ENCODE peak calls at places on chromosomes 7 and 10, in seven cellular contexts. One of them, this sample, is unnamed.
A peak's percentile ranks its signal among the peaks of the same experiment; 100 is the strongest.

GRCh38 chr10:70958396-70958795 is 70.0 kb upstream of the PCBD1 start:
- DNase-seq in A549: no peak
- DNase-seq in endodermal cell: no peak
- DNase-seq in heart right ventricle: no peak
- DNase-seq in heart left ventricle: no peak
- DNase-seq in right lobe of liver: no peak
- DNase-seq in OCI-LY7: no peak
- DNase-seq in this sample: no peak

GRCh38 chr7:1946025-1946424 is 275.9 kb downstream of the ELFN1 start:
- DNase-seq in A549: no peak
- DNase-seq in endodermal cell: no peak
- DNase-seq in heart right ventricle: no peak
- DNase-seq in heart left ventricle: no peak
- DNase-seq in right lobe of liver: no peak
- DNase-seq in OCI-LY7: no peak
- DNase-seq in this sample: no peak

GRCh38 chr10:124763267-124763666 is 19.1 kb upstream of the FAM53B start:
- DNase-seq in A549: no peak
- DNase-seq in endodermal cell: no peak
- DNase-seq in heart right ventricle: no peak
- DNase-seq in heart left ventricle: no peak
- DNase-seq in right lobe of liver: no peak
- DNase-seq in OCI-LY7: no peak
- DNase-seq in this sample: no peak

GRCh38 chr7:17948503-17949238 is 8.4 kb upstream of the SNX13 start:
- DNase-seq in A549: no peak
- DNase-seq in endodermal cell: no peak
- DNase-seq in heart right ventricle: no peak
- DNase-seq in heart left ventricle: no peak
- DNase-seq in right lobe of liver: no peak
- DNase-seq in OCI-LY7: no peak
- DNase-seq in this sample: no peak

GRCh38 chr10:18079665-18080295 is 60.4 kb upstream of the CACNB2 start:
- DNase-seq in A549: no peak
- DNase-seq in endodermal cell: no peak
- DNase-seq in heart right ventricle: no peak
- DNase-seq in heart left ventricle: no peak
- DNase-seq in right lobe of liver: no peak
- DNase-seq in OCI-LY7: no peak
- DNase-seq in this sample: no peak

GRCh38 chr7:74674166-74674565 is 16.6 kb downstream of the GTF2I start:
- DNase-seq in A549: no peak
- DNase-seq in endodermal cell: no peak
- DNase-seq in heart right ventricle: no peak
- DNase-seq in heart left ventricle: no peak
- DNase-seq in right lobe of liver: no peak
- DNase-seq in OCI-LY7: no peak
- DNase-seq in this sample: no peak

GRCh38 chr7:25720427-25720826 is 431.6 kb upstream of the NFE2L3 start:
- DNase-seq in A549: peak; percentile 17
- DNase-seq in endodermal cell: no peak
- DNase-seq in heart right ventricle: no peak
- DNase-seq in heart left ventricle: no peak
- DNase-seq in right lobe of liver: no peak
- DNase-seq in OCI-LY7: peak; percentile 14
- DNase-seq in this sample: peak; percentile 3

GRCh38 chr7:80047032-80047431 is 87.6 kb upstream of the GNAI1 start:
- DNase-seq in A549: no peak
- DNase-seq in endodermal cell: no peak
- DNase-seq in heart right ventricle: no peak
- DNase-seq in heart left ventricle: no peak
- DNase-seq in right lobe of liver: no peak
- DNase-seq in OCI-LY7: no peak
- DNase-seq in this sample: no peak

GRCh38 chr10:24132741-24133140 is 76.2 kb upstream of the KIAA1217 start:
- DNase-seq in A549: no peak
- DNase-seq in endodermal cell: no peak
- DNase-seq in heart right ventricle: no peak
- DNase-seq in heart left ventricle: no peak
- DNase-seq in right lobe of liver: no peak
- DNase-seq in OCI-LY7: no peak
- DNase-seq in this sample: no peak

GRCh38 chr7:33711231-33712019 is 193.9 kb upstream of the BMPER start:
- DNase-seq in A549: no peak
- DNase-seq in endodermal cell: peak; percentile 80
- DNase-seq in heart right ventricle: no peak
- DNase-seq in heart left ventricle: no peak
- DNase-seq in right lobe of liver: peak; percentile 57
- DNase-seq in OCI-LY7: no peak
- DNase-seq in this sample: no peak

GRCh38 chr10:26706206-26706605 is 8.7 kb downstream of the PDSS1 start:
- DNase-seq in A549: no peak
- DNase-seq in endodermal cell: no peak
- DNase-seq in heart right ventricle: no peak
- DNase-seq in heart left ventricle: no peak
- DNase-seq in right lobe of liver: no peak
- DNase-seq in OCI-LY7: no peak
- DNase-seq in this sample: no peak

GRCh38 chr10:79905322-79906314 is 43.3 kb downstream of the SFTPD start:
- DNase-seq in A549: no peak
- DNase-seq in endodermal cell: no peak
- DNase-seq in heart right ventricle: no peak
- DNase-seq in heart left ventricle: no peak
- DNase-seq in right lobe of liver: no peak
- DNase-seq in OCI-LY7: no peak
- DNase-seq in this sample: no peak

GRCh38 chr10:88122571-88122970 is 259.1 kb downstream of the PTEN start:
- DNase-seq in A549: no peak
- DNase-seq in endodermal cell: no peak
- DNase-seq in heart right ventricle: no peak
- DNase-seq in heart left ventricle: no peak
- DNase-seq in right lobe of liver: no peak
- DNase-seq in OCI-LY7: peak; percentile 72
- DNase-seq in this sample: no peak

GRCh38 chr10:1472605-1473004 is 264.7 kb downstream of the ADARB2 start:
- DNase-seq in A549: no peak
- DNase-seq in endodermal cell: no peak
- DNase-seq in heart right ventricle: no peak
- DNase-seq in heart left ventricle: no peak
- DNase-seq in right lobe of liver: no peak
- DNase-seq in OCI-LY7: no peak
- DNase-seq in this sample: no peak

GRCh38 chr10:50544857-50545429 is 78.8 kb downstream of the SGMS1 start:
- DNase-seq in A549: no peak
- DNase-seq in endodermal cell: no peak
- DNase-seq in heart right ventricle: no peak
- DNase-seq in heart left ventricle: no peak
- DNase-seq in right lobe of liver: no peak
- DNase-seq in OCI-LY7: no peak
- DNase-seq in this sample: no peak

GRCh38 chr7:125020801-125021200 is 91.2 kb upstream of the POT1 start:
- DNase-seq in A549: no peak
- DNase-seq in endodermal cell: no peak
- DNase-seq in heart right ventricle: no peak
- DNase-seq in heart left ventricle: no peak
- DNase-seq in right lobe of liver: no peak
- DNase-seq in OCI-LY7: no peak
- DNase-seq in this sample: no peak

GRCh38 chr7:360454-361100 is 70.6 kb downstream of the FOXL3 start:
- DNase-seq in A549: no peak
- DNase-seq in endodermal cell: no peak
- DNase-seq in heart right ventricle: no peak
- DNase-seq in heart left ventricle: no peak
- DNase-seq in right lobe of liver: no peak
- DNase-seq in OCI-LY7: no peak
- DNase-seq in this sample: no peak

GRCh38 chr7:2800923-2801682 is 43.0 kb downstream of the GNA12 start:
- DNase-seq in A549: no peak
- DNase-seq in endodermal cell: no peak
- DNase-seq in heart right ventricle: peak; percentile 73
- DNase-seq in heart left ventricle: peak; percentile 63
- DNase-seq in right lobe of liver: peak; percentile 38
- DNase-seq in OCI-LY7: no peak
- DNase-seq in this sample: peak; percentile 33

GRCh38 chr10:124875596-124875995 is 66.3 kb upstream of the ZRANB1 start:
- DNase-seq in A549: no peak
- DNase-seq in endodermal cell: peak; percentile 55
- DNase-seq in heart right ventricle: no peak
- DNase-seq in heart left ventricle: no peak
- DNase-seq in right lobe of liver: peak; percentile 28
- DNase-seq in OCI-LY7: no peak
- DNase-seq in this sample: no peak

GRCh38 chr10:43312612-43313011 is 45.7 kb upstream of the RASGEF1A start:
- DNase-seq in A549: no peak
- DNase-seq in endodermal cell: no peak
- DNase-seq in heart right ventricle: no peak
- DNase-seq in heart left ventricle: no peak
- DNase-seq in right lobe of liver: no peak
- DNase-seq in OCI-LY7: no peak
- DNase-seq in this sample: no peak

GRCh38 chr7:131556055-131556911 is at the start of gene PODXL:
- DNase-seq in A549: peak; percentile 78
- DNase-seq in endodermal cell: peak; percentile 93
- DNase-seq in heart right ventricle: peak; percentile 71
- DNase-seq in heart left ventricle: peak; percentile 80
- DNase-seq in right lobe of liver: peak; percentile 74
- DNase-seq in OCI-LY7: peak; percentile 50
- DNase-seq in this sample: peak; percentile 72

GRCh38 chr10:70890917-70891431 is 2.6 kb upstream of the PCBD1 start:
- DNase-seq in A549: no peak
- DNase-seq in endodermal cell: peak; percentile 80
- DNase-seq in heart right ventricle: peak; percentile 80
- DNase-seq in heart left ventricle: peak; percentile 74
- DNase-seq in right lobe of liver: peak; percentile 82
- DNase-seq in OCI-LY7: no peak
- DNase-seq in this sample: peak; percentile 82

GRCh38 chr10:10807106-10807505 is 210.6 kb upstream of the CELF2 start:
- DNase-seq in A549: no peak
- DNase-seq in endodermal cell: no peak
- DNase-seq in heart right ventricle: no peak
- DNase-seq in heart left ventricle: no peak
- DNase-seq in right lobe of liver: no peak
- DNase-seq in OCI-LY7: no peak
- DNase-seq in this sample: no peak

GRCh38 chr7:137953043-137953691 is 48.7 kb downstream of the CREB3L2 start:
- DNase-seq in A549: no peak
- DNase-seq in endodermal cell: no peak
- DNase-seq in heart right ventricle: no peak
- DNase-seq in heart left ventricle: no peak
- DNase-seq in right lobe of liver: no peak
- DNase-seq in OCI-LY7: no peak
- DNase-seq in this sample: no peak

GRCh38 chr10:32960022-32960421 is 2.0 kb upstream of the ITGB1 start:
- DNase-seq in A549: no peak
- DNase-seq in endodermal cell: no peak
- DNase-seq in heart right ventricle: no peak
- DNase-seq in heart left ventricle: no peak
- DNase-seq in right lobe of liver: no peak
- DNase-seq in OCI-LY7: peak; percentile 76
- DNase-seq in this sample: no peak

GRCh38 chr10:91493313-91493712 is 83.2 kb downstream of the HECTD2 start:
- DNase-seq in A549: peak; percentile 15
- DNase-seq in endodermal cell: no peak
- DNase-seq in heart right ventricle: no peak
- DNase-seq in heart left ventricle: no peak
- DNase-seq in right lobe of liver: no peak
- DNase-seq in OCI-LY7: peak; percentile 8
- DNase-seq in this sample: no peak

GRCh38 chr10:30491832-30492530 is 58.0 kb downstream of the MAP3K8 start:
- DNase-seq in A549: no peak
- DNase-seq in endodermal cell: no peak
- DNase-seq in heart right ventricle: no peak
- DNase-seq in heart left ventricle: no peak
- DNase-seq in right lobe of liver: no peak
- DNase-seq in OCI-LY7: peak; percentile 25
- DNase-seq in this sample: no peak

GRCh38 chr10:30493609-30494530 is 59.9 kb downstream of the MAP3K8 start:
- DNase-seq in A549: no peak
- DNase-seq in endodermal cell: no peak
- DNase-seq in heart right ventricle: peak; percentile 27
- DNase-seq in heart left ventricle: peak; percentile 32
- DNase-seq in right lobe of liver: peak; percentile 53
- DNase-seq in OCI-LY7: peak; percentile 43
- DNase-seq in this sample: peak; percentile 13

GRCh38 chr10:30489291-30489823 is 55.4 kb downstream of the MAP3K8 start:
- DNase-seq in A549: no peak
- DNase-seq in endodermal cell: no peak
- DNase-seq in heart right ventricle: no peak
- DNase-seq in heart left ventricle: no peak
- DNase-seq in right lobe of liver: no peak
- DNase-seq in OCI-LY7: no peak
- DNase-seq in this sample: no peak

GRCh38 chr10:30490289-30491000 is 56.5 kb downstream of the MAP3K8 start:
- DNase-seq in A549: no peak
- DNase-seq in endodermal cell: no peak
- DNase-seq in heart right ventricle: no peak
- DNase-seq in heart left ventricle: no peak
- DNase-seq in right lobe of liver: no peak
- DNase-seq in OCI-LY7: no peak
- DNase-seq in this sample: no peak

GRCh38 chr10:30491204-30491603 is 57.2 kb downstream of the MAP3K8 start:
- DNase-seq in A549: no peak
- DNase-seq in endodermal cell: no peak
- DNase-seq in heart right ventricle: no peak
- DNase-seq in heart left ventricle: no peak
- DNase-seq in right lobe of liver: no peak
- DNase-seq in OCI-LY7: no peak
- DNase-seq in this sample: no peak
- H3K4me1 ChIP-seq in A549: peaks cover 33% of the 10 kb centered on the region
- H3K4me1 ChIP-seq in endodermal cell: no peaks in the 10 kb centered on the region
- H3K4me1 ChIP-seq in heart right ventricle: no peaks in the 10 kb centered on the region
- H3K4me1 ChIP-seq in heart left ventricle: no peaks in the 10 kb centered on the region
- H3K4me1 ChIP-seq in right lobe of liver: no peaks in the 10 kb centered on the region
- H3K4me1 ChIP-seq in OCI-LY7: peaks cover 77% of the 10 kb centered on the region
- H3K4me1 ChIP-seq in this sample: no peaks in the 10 kb centered on the region

GRCh38 chr7:55128693-55129394 is 110.0 kb downstream of the EGFR start:
- DNase-seq in A549: no peak
- DNase-seq in endodermal cell: no peak
- DNase-seq in heart right ventricle: peak; percentile 81
- DNase-seq in heart left ventricle: peak; percentile 67
- DNase-seq in right lobe of liver: no peak
- DNase-seq in OCI-LY7: no peak
- DNase-seq in this sample: peak; percentile 81
- H3K27ac ChIP-seq in A549: peak overlapping the region; percentile 93
- H3K27ac ChIP-seq in endodermal cell: no peak overlapping the region
- H3K27ac ChIP-seq in heart right ventricle: peak overlapping the region; percentile 75
- H3K27ac ChIP-seq in heart left ventricle: peak overlapping the region; percentile 53
- H3K27ac ChIP-seq in right lobe of liver: no peak overlapping the region
- H3K27ac ChIP-seq in OCI-LY7: no peak overlapping the region
- H3K27ac ChIP-seq in this sample: peak overlapping the region; percentile 71

GRCh38 chr7:120994512-120995363 is 6.2 kb downstream of the CPED1 start:
- DNase-seq in A549: no peak
- DNase-seq in endodermal cell: no peak
- DNase-seq in heart right ventricle: no peak
- DNase-seq in heart left ventricle: no peak
- DNase-seq in right lobe of liver: no peak
- DNase-seq in OCI-LY7: no peak
- DNase-seq in this sample: no peak
- H3K4me3 ChIP-seq in A549: no peak overlapping the region
- H3K4me3 ChIP-seq in endodermal cell: no peak overlapping the region
- H3K4me3 ChIP-seq in heart right ventricle: no peak overlapping the region
- H3K4me3 ChIP-seq in heart left ventricle: no peak overlapping the region
- H3K4me3 ChIP-seq in right lobe of liver: no peak overlapping the region
- H3K4me3 ChIP-seq in OCI-LY7: no peak overlapping the region
- H3K4me3 ChIP-seq in this sample: no peak overlapping the region

GRCh38 chr10:102502029-102502336 is 529 bp downstream of the ACTR1A start:
- DNase-seq in A549: peak; percentile 98
- DNase-seq in endodermal cell: peak; percentile 100
- DNase-seq in heart right ventricle: peak; percentile 100
- DNase-seq in heart left ventricle: peak; percentile 100
- DNase-seq in right lobe of liver: peak; percentile 100
- DNase-seq in OCI-LY7: peak; percentile 99
- DNase-seq in this sample: peak; percentile 99
- H3K4me1 ChIP-seq in A549: peaks cover 17% of the 10 kb centered on the region
- H3K4me1 ChIP-seq in endodermal cell: peaks cover 11% of the 10 kb centered on the region
- H3K4me1 ChIP-seq in heart right ventricle: peaks cover 36% of the 10 kb centered on the region
- H3K4me1 ChIP-seq in heart left ventricle: peaks cover 54% of the 10 kb centered on the region
- H3K4me1 ChIP-seq in right lobe of liver: no peaks in the 10 kb centered on the region
- H3K4me1 ChIP-seq in OCI-LY7: peaks cover 20% of the 10 kb centered on the region
- H3K4me1 ChIP-seq in this sample: peaks cover 34% of the 10 kb centered on the region